ENCODE peak calls at places on chromosomes 5 and 9, in eight cellular contexts. D is SK-N-SH, V is GM23248, E is PC-9, Q is HCT116, F is neural progenitor cell, R is MM.1S, C is H9. Y is an unnamed sample.
A peak's percentile ranks its signal among the peaks of the same experiment; 100 is the strongest.

GRCh38 chr9:81479573-81479972 is 209.8 kb downstream of the TLE1 start:
- DNase-seq in D (no peak), V (no peak), E (no peak), Q (no peak), F (no peak), R (no peak), C (no peak), Y (no peak)

GRCh38 chr9:129143031-129143441 is 31.8 kb downstream of the PTPA start:
- DNase-seq in D (peak; percentile 87), V (peak; percentile 93), E (peak; percentile 87), Q (peak; percentile 59), F (peak; percentile 80), R (peak; percentile 55), C (peak; percentile 88), Y (peak; percentile 97)

GRCh38 chr5:132767150-132767549 is 9.9 kb downstream of the SEPTIN8 start:
- DNase-seq in D (no peak), V (no peak), E (no peak), Q (no peak), F (no peak), R (no peak), C (no peak), Y (peak; percentile 37)

GRCh38 chr5:117131876-117132275 is 557.3 kb upstream of the SEMA6A start:
- DNase-seq in D (no peak), V (no peak), E (no peak), Q (no peak), F (no peak), R (no peak), C (no peak), Y (no peak)

GRCh38 chr5:38994329-38994927 is 79.8 kb downstream of the RICTOR start:
- DNase-seq in D (peak; percentile 54), V (peak; percentile 83), E (peak; percentile 50), Q (peak; percentile 4), F (peak; percentile 59), R (peak; percentile 69), C (no peak), Y (peak; percentile 60)

GRCh38 chr5:120297621-120298020 is 166.5 kb upstream of the PRR16 start:
- DNase-seq in D (no peak), V (peak; percentile 69), E (no peak), Q (no peak), F (no peak), R (no peak), C (no peak), Y (no peak)

GRCh38 chr5:139896718-139897117 is 101.1 kb downstream of the PSD2 start:
- DNase-seq in D (no peak), V (no peak), E (no peak), Q (no peak), F (no peak), R (no peak), C (no peak), Y (no peak)

GRCh38 chr5:72478684-72479083 is 28.5 kb downstream of the ZNF366 start:
- DNase-seq in D (no peak), V (peak; percentile 58), E (no peak), Q (no peak), F (no peak), R (no peak), C (no peak), Y (no peak)

GRCh38 chr9:12464910-12465512 is 228.2 kb upstream of the TYRP1 start:
- DNase-seq in D (peak; percentile 6), V (peak; percentile 40), E (peak; percentile 1), Q (no peak), F (peak; percentile 59), R (peak; percentile 10), C (no peak), Y (no peak)

GRCh38 chr9:3719286-3719685 is 193.5 kb upstream of the RFX3 start:
- DNase-seq in D (no peak), V (no peak), E (no peak), Q (no peak), F (no peak), R (no peak), C (no peak), Y (no peak)

GRCh38 chr5:14190194-14191164 is 47.3 kb downstream of the TRIO start:
- DNase-seq in D (no peak), V (peak; percentile 99), E (peak; percentile 87), Q (peak; percentile 73), F (no peak), R (no peak), C (no peak), Y (no peak)

GRCh38 chr5:94395468-94395867 is 222.9 kb downstream of the KIAA0825 start:
- DNase-seq in D (peak; percentile 4), V (no peak), E (no peak), Q (no peak), F (no peak), R (no peak), C (no peak), Y (no peak)

GRCh38 chr9:92312887-92313623 is 12.1 kb downstream of the NOL8 start:
- DNase-seq in D (no peak), V (no peak), E (no peak), Q (no peak), F (no peak), R (no peak), C (no peak), Y (no peak)

GRCh38 chr9:120970249-120970648 is 43.7 kb upstream of the TRAF1 start:
- DNase-seq in D (no peak), V (peak; percentile 4), E (no peak), Q (no peak), F (no peak), R (no peak), C (no peak), Y (no peak)

GRCh38 chr5:143019614-143020515 is 249.7 kb downstream of the ARHGAP26 start:
- DNase-seq in D (no peak), V (no peak), E (no peak), Q (no peak), F (peak; percentile 35), R (no peak), C (no peak), Y (no peak)

GRCh38 chr9:129069825-129070473 is 11.0 kb upstream of the DOLPP1 start:
- DNase-seq in D (no peak), V (no peak), E (no peak), Q (no peak), F (no peak), R (no peak), C (peak; percentile 30), Y (peak; percentile 53)

GRCh38 chr9:83327750-83328622 is 210.2 kb downstream of the FRMD3 start:
- DNase-seq in D (peak; percentile 62), V (peak; percentile 3), E (no peak), Q (no peak), F (no peak), R (no peak), C (no peak), Y (no peak)

GRCh38 chr9:28365020-28365640 is 791.8 kb upstream of the C9orf72 start:
- DNase-seq in D (no peak), V (peak; percentile 4), E (no peak), Q (no peak), F (peak; percentile 52), R (no peak), C (peak; percentile 71), Y (no peak)

GRCh38 chr5:112329429-112330090 is 89.5 kb downstream of the EPB41L4A start:
- DNase-seq in D (peak; percentile 21), V (no peak), E (no peak), Q (no peak), F (peak; percentile 18), R (peak; percentile 80), C (no peak), Y (no peak)

GRCh38 chr9:16100596-16101091 is 547.8 kb downstream of the CCDC171 start:
- DNase-seq in D (no peak), V (no peak), E (no peak), Q (no peak), F (peak; percentile 32), R (no peak), C (peak; percentile 33), Y (no peak)

GRCh38 chr5:168714046-168714445 is 134.9 kb upstream of the PANK3 start:
- DNase-seq in D (no peak), V (peak; percentile 68), E (no peak), Q (no peak), F (no peak), R (no peak), C (no peak), Y (no peak)

GRCh38 chr9:137168907-137169763 is 716 bp downstream of the LRRC26 start:
- DNase-seq in D (peak; percentile 83), V (peak; percentile 66), E (peak; percentile 80), Q (peak; percentile 65), F (peak; percentile 92), R (peak; percentile 50), C (peak; percentile 86), Y (peak; percentile 97)

DNA sequence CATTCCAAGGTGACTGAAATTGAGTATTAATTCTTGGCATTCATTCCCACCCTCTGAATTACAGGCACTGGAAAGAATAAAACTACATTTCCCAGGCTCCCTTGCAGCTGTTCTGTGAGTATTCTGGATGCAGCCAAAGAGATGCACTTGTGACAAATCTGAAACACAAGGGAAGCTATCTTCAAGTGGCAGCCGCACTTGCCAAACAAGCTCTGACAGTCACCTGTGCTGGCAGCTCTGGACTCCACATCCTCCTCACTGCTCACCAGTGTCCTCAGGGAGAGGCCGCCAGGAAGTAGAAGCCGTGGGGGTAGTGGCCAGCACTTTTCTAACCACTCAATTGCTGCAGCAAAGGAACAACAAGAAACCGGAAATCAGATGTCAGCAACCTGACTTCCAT is 275.0 kb downstream of the NR2F1-AS1 start:
- DNase-seq in D (no peak), V (no peak), E (peak; percentile 53), Q (no peak), F (peak; percentile 19), R (no peak), C (peak; percentile 55), Y (no peak)
- H3K4me2 ChIP-seq in D (no peak overlapping the region), V (no peak overlapping the region), E (no peak overlapping the region), Q (no peak overlapping the region), F (peak overlapping the region; percentile 48), R (no peak overlapping the region), C (peak overlapping the region; percentile 22), Y (peak overlapping the region; percentile 62)

DNA sequence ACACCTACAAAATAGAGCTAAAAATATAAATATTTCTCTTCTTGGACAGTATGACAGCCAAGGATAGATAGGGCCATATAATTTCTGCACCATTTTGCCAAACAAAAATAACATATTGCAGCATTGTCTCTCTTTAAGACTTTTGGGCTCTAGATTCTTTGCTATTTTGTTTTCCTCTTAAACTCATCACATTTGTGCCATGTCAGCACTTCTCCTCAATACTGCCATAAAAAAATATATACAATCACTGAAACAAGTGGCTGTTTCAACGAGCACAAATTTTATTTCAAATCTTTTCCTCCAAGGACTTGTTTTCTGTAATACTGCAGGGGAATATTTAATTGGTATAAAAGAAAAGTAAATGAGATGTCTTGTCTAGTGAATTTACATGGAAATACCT is 1570.0 kb upstream of the NUDT12 start:
- DNase-seq in D (no peak), V (no peak), E (no peak), Q (no peak), F (no peak), R (no peak), C (no peak), Y (no peak)
- H3K4me2 ChIP-seq in D (no peak overlapping the region), V (no peak overlapping the region), E (no peak overlapping the region), Q (no peak overlapping the region), F (no peak overlapping the region), R (no peak overlapping the region), C (no peak overlapping the region), Y (no peak overlapping the region)

GRCh38 chr5:88656196-88656935 is 226.6 kb downstream of the MEF2C start:
- DNase-seq in D (no peak), V (no peak), E (no peak), Q (no peak), F (no peak), R (no peak), C (no peak), Y (no peak)
- H3K4me2 ChIP-seq in D (no peak overlapping the region), V (no peak overlapping the region), E (no peak overlapping the region), Q (no peak overlapping the region), F (no peak overlapping the region), R (no peak overlapping the region), C (no peak overlapping the region), Y (no peak overlapping the region)

GRCh38 chr5:75457691-75458090 is 53.7 kb downstream of the CERT1 start:
- DNase-seq in D (no peak), V (no peak), E (no peak), Q (no peak), F (no peak), R (no peak), C (no peak), Y (no peak)
- H3K4me2 ChIP-seq in D (no peak overlapping the region), V (no peak overlapping the region), E (no peak overlapping the region), Q (no peak overlapping the region), F (no peak overlapping the region), R (no peak overlapping the region), C (no peak overlapping the region), Y (no peak overlapping the region)

Y was measured in osteoblast.